ENCODE peak calls at places on chromosomes 3 and 15, in ten cellular contexts. T is fibroblast of lung; Z is cardiac muscle cell; R is upper lobe of left lung; L is CD8-positive, alpha-beta memory T cell; E is pancreas; K is upper lobe of right lung; I is breast epithelium; G is spleen; Q is transverse colon. B is an unnamed sample. For H3K36me3 and H3K4me1, the result is how much of the 10 kb centered on the place peaks cover.

GRCh38 chr3:196632033-196632751 is 7.3 kb upstream of the NRROS start:
- DNase-seq in L (peak), T (peak), E (peak), R (peak), Z (peak), Q (peak), I (peak), K (peak), G (peak), B (peak)

GRCh38 chr3:66722675-66723074 is 221.9 kb upstream of the LRIG1 start:
- DNase-seq in Z (no peak), E (no peak), G (no peak), I (no peak), T (peak), Q (peak), R (no peak), L (no peak), K (no peak), B (no peak)

GRCh38 chr3:139101396-139101795 is 56.7 kb upstream of the PRR23C start:
- DNase-seq in Q (no peak), L (no peak), K (no peak), R (no peak), T (no peak), E (no peak), I (no peak), G (no peak), Z (no peak), B (no peak)

GRCh38 chr3:129415830-129416229 is 12.6 kb downstream of the EFCAB12 start:
- DNase-seq in Q (no peak), T (no peak), I (peak), Z (no peak), K (no peak), E (no peak), G (no peak), R (no peak), L (no peak), B (peak)

GRCh38 chr15:77031376-77032050 is 36.6 kb downstream of the PSTPIP1 start:
- DNase-seq in L (peak), Q (peak), T (no peak), Z (no peak), R (no peak), E (peak), G (peak), K (peak), I (peak), B (peak)

GRCh38 chr15:89457086-89457485 is 39.3 kb downstream of the RHCG start:
- DNase-seq in G (no peak), I (no peak), L (no peak), T (peak), R (no peak), Q (no peak), Z (no peak), E (no peak), K (no peak), B (peak)

GRCh38 chr15:97817266-97817890 is 143.1 kb upstream of the ARRDC4 start:
- DNase-seq in K (no peak), Q (no peak), I (no peak), L (no peak), R (no peak), E (no peak), Z (no peak), G (no peak), T (no peak), B (no peak)

GRCh38 chr3:143707848-143708247 is 140.4 kb downstream of the SLC9A9 start:
- DNase-seq in E (no peak), L (no peak), Q (no peak), Z (no peak), G (no peak), R (no peak), T (peak), I (no peak), K (no peak), B (no peak)

GRCh38 chr3:40317061-40317676 is 7.7 kb downstream of the EIF1B start:
- DNase-seq in G (no peak), Z (peak), R (no peak), K (no peak), E (no peak), I (no peak), T (peak), Q (peak), L (peak), B (peak)

GRCh38 chr3:108757404-108757982 is at the start of gene RETNLB:
- DNase-seq in K (no peak), Q (peak), I (no peak), R (no peak), T (no peak), G (no peak), E (peak), Z (no peak), L (no peak), B (no peak)

GRCh38 chr15:72685301-72685924 is 569 bp downstream of the HIGD2B start:
- DNase-seq in G (no peak), E (no peak), I (no peak), K (no peak), Q (no peak), R (no peak), Z (no peak), L (no peak), T (no peak), B (no peak)

GRCh38 chr3:42216302-42216701 is 49.7 kb downstream of the CCK start:
- DNase-seq in E (no peak), L (no peak), R (no peak), Z (no peak), Q (no peak), G (no peak), I (no peak), K (no peak), T (no peak), B (no peak)

GRCh38 chr3:61448378-61448777 is 113.0 kb upstream of the PTPRG start:
- DNase-seq in L (no peak), R (no peak), G (no peak), Q (no peak), Z (no peak), T (no peak), E (no peak), I (no peak), K (no peak), B (no peak)

GRCh38 chr3:195133462-195133861 is 137.5 kb downstream of the XXYLT1 start:
- DNase-seq in R (no peak), G (no peak), T (peak), L (peak), E (no peak), Z (no peak), I (no peak), K (no peak), Q (peak), B (no peak)

GRCh38 chr3:29912600-29913288 is 631.9 kb downstream of the RBMS3 start:
- DNase-seq in G (no peak), I (no peak), Q (no peak), E (no peak), R (no peak), L (no peak), Z (no peak), T (no peak), K (no peak), B (no peak)

GRCh38 chr3:179146911-179147570 is 1.1 kb upstream of the PIK3CA start:
- DNase-seq in Z (peak), R (no peak), E (peak), Q (peak), T (peak), L (peak), K (no peak), I (no peak), G (no peak), B (peak)

GRCh38 chr15:74315626-74316025 is 51.8 kb downstream of the CYP11A1 start:
- DNase-seq in Z (no peak), I (no peak), K (no peak), L (no peak), Q (peak), T (no peak), E (no peak), G (peak), R (no peak), B (no peak)

GRCh38 chr15:90644526-90644925 is 72.6 kb upstream of the BLM start:
- DNase-seq in Q (no peak), E (no peak), T (no peak), I (no peak), K (no peak), L (no peak), R (peak), G (no peak), Z (no peak), B (no peak)
- H3K36me3 ChIP-seq in Q (under half), E (under half), T (under half), I (under half), K (under half), L (under half), R (under half), G (half or more), Z (under half), B (under half)

GRCh38 chr3:162165346-162165745 is 668.7 kb downstream of the OTOL1 start:
- DNase-seq in T (no peak), I (no peak), L (no peak), Z (no peak), G (no peak), E (no peak), Q (no peak), R (no peak), K (no peak), B (no peak)
- H3K4me3 ChIP-seq in T (no peak), I (no peak), L (no peak), Z (no peak), G (no peak), E (no peak), Q (no peak), R (no peak), K (no peak), B (no peak)

GRCh38 chr3:125148836-125149235 is 63.7 kb downstream of the SLC12A8 start:
- DNase-seq in E (no peak), G (peak), Q (peak), I (no peak), L (no peak), T (peak), Z (no peak), R (peak), K (peak), B (no peak)
- H3K4me1 ChIP-seq in E (under half), G (under half), Q (under half), I (under half), L (under half), T (under half), Z (under half), R (under half), K (half or more), B (under half)

GRCh38 chr3:134357261-134357913 is 16.9 kb downstream of the AMOTL2 start:
- DNase-seq in K (peak), Z (no peak), Q (no peak), E (no peak), L (no peak), I (no peak), T (no peak), G (peak), R (no peak), B (no peak)
- H3K36me3 ChIP-seq in K (half or more), Z (half or more), Q (under half), E (under half), L (under half), I (under half), T (half or more), G (half or more), R (under half), B (under half)

GRCh38 chr3:159560214-159561004 is 428.2 kb upstream of the IL12A start:
- DNase-seq in Z (no peak), G (no peak), K (no peak), I (no peak), E (no peak), R (no peak), T (peak), L (no peak), Q (no peak), B (no peak)
- H3K4me3 ChIP-seq in Z (no peak), G (no peak), K (no peak), I (no peak), E (no peak), R (no peak), T (no peak), L (no peak), Q (no peak), B (no peak)

GRCh38 chr3:188581365-188581764 is 427.4 kb downstream of the LPP start:
- DNase-seq in K (no peak), Q (no peak), G (no peak), R (no peak), L (no peak), E (no peak), T (no peak), I (no peak), Z (no peak), B (no peak)
- H3K4me1 ChIP-seq in K (under half), Q (under half), G (under half), R (under half), L (under half), E (under half), T (under half), I (under half), Z (under half), B (under half)

DNA sequence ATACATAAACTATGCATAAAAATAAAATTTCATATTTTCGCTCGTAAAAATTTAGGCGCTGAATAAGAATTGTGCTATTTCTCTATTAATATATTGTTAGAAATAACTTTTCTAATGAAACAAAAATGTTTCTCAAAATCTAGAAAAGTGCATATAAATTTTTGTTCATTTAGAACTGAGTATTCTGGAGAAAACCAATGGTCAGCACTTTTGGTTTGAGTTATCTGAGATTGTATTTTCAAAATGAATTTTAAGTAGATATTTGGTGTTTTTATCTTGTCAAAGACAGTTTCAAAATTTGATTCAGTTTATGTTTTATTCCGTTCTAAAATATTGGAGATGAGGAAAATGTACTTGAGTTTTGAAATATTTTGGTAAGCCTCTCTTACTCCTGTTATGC is 13.9 kb downstream of the MYNN start:
- DNase-seq in R (no peak), Q (no peak), K (no peak), L (no peak), T (no peak), E (no peak), I (no peak), Z (no peak), G (no peak), B (no peak)
- H3K36me3 ChIP-seq in R (under half), Q (half or more), K (half or more), L (under half), T (under half), E (under half), I (under half), Z (half or more), G (half or more), B (under half)

GRCh38 chr3:111732248-111732879 is 126.7 kb upstream of the PHLDB2 start:
- DNase-seq in G (no peak), Q (peak), K (no peak), Z (no peak), L (no peak), R (no peak), T (no peak), E (peak), I (no peak), B (peak)
- H3K4me3 ChIP-seq in G (no peak), Q (no peak), K (peak), Z (no peak), L (no peak), R (peak), T (no peak), E (peak), I (no peak), B (peak)

DNA sequence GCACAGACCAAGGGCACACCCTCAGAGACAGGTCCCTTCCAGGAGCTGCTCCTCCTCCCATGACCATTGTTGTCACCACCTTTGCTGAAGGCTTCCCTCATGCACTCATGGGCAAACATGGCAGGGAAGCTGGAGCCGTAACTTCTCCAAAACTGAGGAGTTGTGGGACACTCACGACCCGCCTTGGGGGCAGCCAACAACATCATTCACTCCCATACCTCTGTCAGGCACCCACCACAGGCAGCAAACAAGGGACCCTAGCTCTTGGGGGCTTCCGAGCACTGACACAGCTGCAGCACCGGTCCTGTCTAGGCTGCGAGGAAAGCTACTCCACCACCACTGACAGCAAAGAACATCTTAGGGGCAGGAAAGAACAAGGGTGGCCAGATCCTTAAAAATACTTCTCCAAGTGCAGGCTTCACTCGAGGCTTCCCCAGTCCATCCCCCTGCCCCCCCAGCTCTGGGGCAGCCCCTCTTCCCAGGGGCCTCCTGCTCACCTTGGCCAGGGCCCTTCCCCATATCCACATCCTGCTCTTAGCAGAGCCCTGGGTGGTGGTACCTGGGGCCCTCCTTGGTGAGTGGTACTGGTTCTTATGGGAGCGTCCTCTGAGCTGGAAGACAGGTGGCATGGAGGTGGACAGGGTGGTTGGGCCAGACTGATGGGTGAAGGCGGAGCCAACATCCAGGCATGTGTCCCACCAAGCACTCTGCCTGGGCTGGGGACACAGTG is 28.0 kb upstream of the DUSP7 start:
- DNase-seq in E (no peak), K (no peak), L (no peak), R (no peak), G (peak), I (no peak), Q (no peak), Z (no peak), T (no peak), B (no peak)
- H3K4me1 ChIP-seq in E (under half), K (under half), L (under half), R (under half), G (under half), I (under half), Q (under half), Z (under half), T (under half), B (under half)

B was measured in Caco-2.